ENCODE peak calls at places on chromosome 9, in eight cellular contexts. X is upper lobe of right lung; R is T-helper 17 cell; K is NK-92 treated with Interleukin-12 subunit alpha and Interleukin-12 subunit beta, amount 100 ng/mL, for 24 hours; H is activated CD8-positive, alpha-beta T cell treated with anti-CD3 and anti-CD28 coated beads for 36 hours; A is AG10803; D is amniotic stem cell; Y is neural crest cell. N is an unnamed sample.

GRCh38 chr9:4986291-4986690 is 1.2 kb downstream of the JAK2 start:
- DNase-seq in A (no peak), K (no peak), R (no peak), Y (no peak), H (no peak), D (no peak), X (no peak), N (peak)

GRCh38 chr9:24793711-24794110 is 248.0 kb upstream of the IZUMO3 start:
- DNase-seq in Y (no peak), R (no peak), K (no peak), A (no peak), X (no peak), H (no peak), D (no peak), N (no peak)

GRCh38 chr9:78357165-78357873 is 60.4 kb downstream of the PSAT1 start:
- DNase-seq in R (no peak), X (no peak), H (no peak), A (no peak), D (no peak), K (no peak), Y (no peak), N (no peak)

GRCh38 chr9:76999261-76999660 is 20.2 kb upstream of the FOXB2 start:
- DNase-seq in A (no peak), R (no peak), K (no peak), H (no peak), D (no peak), X (no peak), Y (no peak), N (no peak)

GRCh38 chr9:81693639-81694378 is 4.5 kb upstream of the TLE1 start:
- DNase-seq in A (peak), H (no peak), K (no peak), X (no peak), Y (no peak), D (no peak), R (no peak), N (no peak)

GRCh38 chr9:116285320-116285719 is 131.7 kb downstream of the PAPPA start:
- DNase-seq in D (no peak), A (no peak), X (no peak), Y (no peak), R (no peak), H (no peak), K (no peak), N (no peak)

GRCh38 chr9:35636135-35636876 is 14.4 kb downstream of the SIT1 start:
- DNase-seq in D (no peak), R (no peak), K (no peak), X (no peak), H (no peak), A (no peak), Y (no peak), N (peak)

GRCh38 chr9:125446581-125447094 is 185.0 kb downstream of the GAPVD1 start:
- DNase-seq in R (no peak), Y (no peak), A (no peak), H (no peak), K (no peak), D (no peak), X (no peak), N (peak)

GRCh38 chr9:89952401-89952800 is 347.6 kb downstream of the GADD45G start:
- DNase-seq in H (no peak), R (no peak), Y (no peak), X (no peak), A (peak), D (no peak), K (no peak), N (no peak)

GRCh38 chr9:128619779-128620178 is 36.9 kb downstream of the DYNC2I2 start:
- DNase-seq in A (no peak), K (no peak), H (no peak), D (no peak), X (no peak), Y (no peak), R (no peak), N (no peak)

GRCh38 chr9:12759767-12760166 is 15.1 kb upstream of the LURAP1L start:
- DNase-seq in D (no peak), K (no peak), A (peak), X (no peak), H (no peak), R (no peak), Y (no peak), N (no peak)

GRCh38 chr9:124725068-124725452 is 46.1 kb downstream of the NR6A1 start:
- DNase-seq in Y (no peak), K (no peak), H (no peak), X (no peak), A (no peak), D (no peak), R (no peak), N (no peak)

GRCh38 chr9:12933957-12934356 is 159.1 kb downstream of the LURAP1L start:
- DNase-seq in R (no peak), H (no peak), K (no peak), X (no peak), A (peak), D (no peak), Y (no peak), N (no peak)

GRCh38 chr9:129236441-129237145 is 58.5 kb upstream of the IER5L start:
- DNase-seq in D (no peak), K (no peak), Y (no peak), H (peak), A (no peak), X (no peak), R (no peak), N (peak)

GRCh38 chr9:98455957-98456621 is 200.6 kb upstream of the TBC1D2 start:
- DNase-seq in H (peak), A (peak), X (no peak), R (no peak), Y (no peak), D (peak), K (no peak), N (no peak)

GRCh38 chr9:76316069-76316468 is 78.2 kb downstream of the RFK start:
- DNase-seq in X (no peak), K (no peak), Y (no peak), H (no peak), D (no peak), R (no peak), A (no peak), N (no peak)

GRCh38 chr9:101409079-101409477 is 10.4 kb downstream of the ZNF189 start:
- DNase-seq in H (peak), D (no peak), K (no peak), A (peak), R (no peak), Y (no peak), X (no peak), N (no peak)

GRCh38 chr9:103798620-103799019 is 295.5 kb upstream of the SMC2 start:
- DNase-seq in K (no peak), X (no peak), Y (no peak), H (peak), A (no peak), R (no peak), D (no peak), N (no peak)

GRCh38 chr9:22124263-22125011 is 115.3 kb upstream of the CDKN2B start:
- DNase-seq in R (no peak), X (no peak), H (no peak), K (no peak), D (no peak), A (no peak), Y (no peak), N (no peak)

GRCh38 chr9:106891286-106891685 is 28.3 kb downstream of the ZNF462 start:
- DNase-seq in Y (no peak), R (no peak), X (no peak), D (no peak), A (peak), K (no peak), H (no peak), N (no peak)

GRCh38 chr9:33154368-33154767 is 12.8 kb downstream of the B4GALT1 start:
- DNase-seq in H (no peak), R (no peak), Y (no peak), X (no peak), K (no peak), A (no peak), D (no peak), N (no peak)

GRCh38 chr9:121744002-121744686 is 92.7 kb downstream of the DAB2IP start:
- DNase-seq in A (peak), R (no peak), Y (no peak), D (no peak), H (peak), X (peak), K (no peak), N (peak)

GRCh38 chr9:114551750-114552685 is 35.6 kb upstream of the ATP6V1G1 start:
- DNase-seq in X (no peak), K (no peak), D (peak), Y (no peak), H (no peak), A (peak), R (no peak), N (no peak)

GRCh38 chr9:135255843-135256567 is 168.5 kb downstream of the OLFM1 start:
- DNase-seq in D (no peak), X (peak), Y (no peak), A (no peak), H (no peak), K (no peak), R (no peak), N (no peak)

GRCh38 chr9:100394819-100395218 is 32.1 kb upstream of the MSANTD3 start:
- DNase-seq in R (no peak), A (peak), X (no peak), H (no peak), Y (no peak), K (no peak), D (no peak), N (no peak)

GRCh38 chr9:128635266-128636023 is 21.2 kb downstream of the DYNC2I2 start:
- DNase-seq in A (peak), R (no peak), X (peak), H (no peak), Y (peak), D (peak), K (no peak), N (no peak)

GRCh38 chr9:133476531-133476930 is 2.4 kb downstream of the SLC2A6 start:
- DNase-seq in H (no peak), K (no peak), R (no peak), D (no peak), X (no peak), Y (no peak), A (no peak), N (no peak)

GRCh38 chr9:15136646-15137045 is 170.4 kb downstream of the TTC39B start:
- DNase-seq in K (no peak), D (no peak), A (no peak), R (no peak), X (no peak), Y (no peak), H (peak), N (no peak)

GRCh38 chr9:131418143-131419028 is 24.5 kb downstream of the PRRC2B start:
- DNase-seq in D (no peak), R (no peak), Y (no peak), X (peak), A (peak), K (no peak), H (no peak), N (no peak)

GRCh38 chr9:129858167-129858962 is 23.1 kb downstream of the USP20 start:
- DNase-seq in D (no peak), A (no peak), X (no peak), Y (no peak), H (no peak), R (no peak), K (no peak), N (no peak)

GRCh38 chr9:137073992-137074399 is 3.3 kb upstream of the UAP1L1 start:
- DNase-seq in A (no peak), Y (no peak), D (no peak), H (no peak), X (no peak), K (no peak), R (no peak), N (no peak)

GRCh38 chr9:97109194-97109811 is 70.4 kb upstream of the CTSV start:
- DNase-seq in D (no peak), K (no peak), A (peak), Y (no peak), X (no peak), R (no peak), H (peak), N (peak)

GRCh38 chr9:35842795-35843194 is 13.8 kb downstream of the TMEM8B start:
- DNase-seq in A (no peak), D (no peak), R (no peak), Y (no peak), X (no peak), H (peak), K (no peak), N (no peak)

GRCh38 chr9:111148994-111149759 is 110.9 kb upstream of the LPAR1 start:
- DNase-seq in H (no peak), A (no peak), D (no peak), K (no peak), Y (no peak), R (no peak), X (no peak), N (no peak)

N was measured in OCI-LY7.